ENCODE peak calls at places on chromosomes 4 and X, in nine cellular contexts. A is GM23248; F is tibial artery; K is hypothalamus; R is stimulated activated effector memory CD8-positive, alpha-beta T cell treated with anti-CD3 and anti-CD28 coated beads, Interleukin-12 subunit alpha, Interleukin-12 subunit beta, amount 100 ng/mL, for 72 hours; O is AG04449; D is activated CD8-positive, alpha-beta memory T cell treated with anti-CD3 and anti-CD28 coated beads for 48 hours; S is RPMI7951; Z is stimulated activated CD4-positive, alpha-beta T cell treated with anti-CD3 and anti-CD28 coated beads, TNF-alpha, amount 100 ng/mL, for 1 hour. B is an unnamed sample.

GRCh38 chrX:50432760-50433377 is 37.8 kb downstream of the DGKK start:
- DNase-seq in S (no peak), K (no peak), F (no peak), R (no peak), A (no peak), D (no peak), O (no peak), Z (no peak), B (no peak)

GRCh38 chr4:82434949-82435348 is 4.6 kb downstream of the ENOPH1 start:
- DNase-seq in S (no peak), O (no peak), R (no peak), Z (no peak), K (no peak), A (no peak), F (no peak), D (no peak), B (no peak)

GRCh38 chr4:82584921-82585320 is 23.1 kb upstream of the TMEM150C start:
- DNase-seq in F (no peak), D (no peak), R (no peak), Z (no peak), O (no peak), K (no peak), S (no peak), A (no peak), B (no peak)

GRCh38 chr4:179803857-179804256 is 2361.6 kb upstream of the AGA start:
- DNase-seq in D (no peak), K (no peak), F (no peak), R (no peak), Z (no peak), O (no peak), S (no peak), A (no peak), B (no peak)

GRCh38 chr4:105966046-105966445 is 70.8 kb downstream of the NPNT start:
- DNase-seq in Z (no peak), D (no peak), F (no peak), S (peak), O (peak), R (no peak), K (no peak), A (peak), B (no peak)

GRCh38 chrX:74925210-74926088 is at the start of gene NEXMIF:
- DNase-seq in K (no peak), O (no peak), S (peak), D (no peak), R (no peak), A (peak), F (peak), Z (no peak), B (no peak)

GRCh38 chr4:108001540-108001939 is 11.9 kb downstream of the HADH start:
- DNase-seq in R (no peak), Z (no peak), O (no peak), S (peak), K (no peak), F (no peak), A (peak), D (no peak), B (no peak)

GRCh38 chr4:85500110-85500867 is 25.3 kb downstream of the ARHGAP24 start:
- DNase-seq in R (no peak), Z (no peak), S (no peak), A (peak), O (no peak), D (no peak), K (no peak), F (no peak), B (no peak)

GRCh38 chr4:1870328-1870577 is 940 bp upstream of the NSD2 start:
- DNase-seq in Z (peak), F (peak), D (peak), O (no peak), S (peak), K (no peak), R (no peak), A (peak), B (peak)

GRCh38 chr4:168781341-168781740 is 228.7 kb downstream of the CBR4 start:
- DNase-seq in F (no peak), S (no peak), Z (no peak), K (no peak), R (no peak), O (no peak), A (no peak), D (no peak), B (no peak)

GRCh38 chrX:153554519-153555167 is 37.2 kb downstream of the ATP2B3 start:
- DNase-seq in D (peak), S (peak), Z (peak), R (peak), F (peak), O (no peak), A (peak), K (peak), B (peak)

GRCh38 chr4:122889726-122890125 is 32.7 kb downstream of the NUDT6 start:
- DNase-seq in O (no peak), F (no peak), A (no peak), S (no peak), D (no peak), K (no peak), R (no peak), Z (no peak), B (no peak)

GRCh38 chrX:135437867-135438733 is 16.4 kb downstream of the SMIM10L2A start:
- DNase-seq in O (no peak), K (no peak), Z (no peak), D (no peak), S (no peak), R (no peak), A (no peak), F (no peak), B (no peak)

GRCh38 chrX:56233100-56233499 is 944 bp downstream of the KLF8 start:
- DNase-seq in A (peak), Z (no peak), R (no peak), F (no peak), O (no peak), K (no peak), D (no peak), S (peak), B (no peak)

GRCh38 chr4:87932718-87933136 is 42.8 kb upstream of the SPP1 start:
- DNase-seq in K (no peak), R (no peak), Z (no peak), F (no peak), S (peak), D (no peak), A (no peak), O (no peak), B (no peak)

GRCh38 chr4:43394976-43395375 is 502.5 kb downstream of the GRXCR1 start:
- DNase-seq in K (no peak), A (peak), D (no peak), R (no peak), F (no peak), Z (no peak), S (peak), O (no peak), B (no peak)

GRCh38 chr4:37675587-37676290 is 10.4 kb downstream of the RELL1 start:
- DNase-seq in O (no peak), A (no peak), F (no peak), D (no peak), S (no peak), K (no peak), R (no peak), Z (no peak), B (no peak)

GRCh38 chrX:20988118-20988517 is 386.1 kb upstream of the CNKSR2 start:
- DNase-seq in K (no peak), O (no peak), F (no peak), A (peak), S (peak), R (no peak), Z (no peak), D (no peak), B (no peak)

GRCh38 chrX:120677017-120677652 is 47.3 kb upstream of the C1GALT1C1 start:
- DNase-seq in Z (no peak), A (no peak), O (no peak), R (peak), D (no peak), F (no peak), S (no peak), K (no peak), B (no peak)

GRCh38 chrX:38799995-38800394 is 1.3 kb upstream of the MID1IP1 start:
- DNase-seq in O (no peak), D (no peak), A (no peak), R (no peak), F (no peak), K (no peak), Z (no peak), S (peak), B (no peak)

GRCh38 chrX:134642394-134642793 is 15.9 kb downstream of the PLAC1 start:
- DNase-seq in D (no peak), R (no peak), Z (no peak), S (no peak), F (no peak), K (no peak), A (no peak), O (no peak), B (no peak)

GRCh38 chr4:23768541-23768940 is 121.3 kb downstream of the PPARGC1A start:
- DNase-seq in R (no peak), A (no peak), O (no peak), D (no peak), S (no peak), Z (no peak), F (no peak), K (no peak), B (no peak)

GRCh38 chr4:121796283-121796682 is 4.8 kb upstream of the EXOSC9 start:
- DNase-seq in R (no peak), O (no peak), K (no peak), A (peak), F (no peak), Z (no peak), D (no peak), S (no peak), B (no peak)

GRCh38 chr4:83112678-83113428 is 1.7 kb downstream of the PLAC8 start:
- DNase-seq in F (no peak), Z (no peak), O (no peak), A (peak), R (peak), S (peak), D (no peak), K (no peak), B (no peak)